ENCODE peak calls at places on chromosomes 5 and 9, in seven cellular contexts. M, R, S, P, L, O and V are unnamed samples.

GRCh38 chr5:83385812-83386211 is 85.7 kb upstream of the VCAN start:
- DNase-seq in P (no peak), L (no peak), M (no peak), O (no peak), S (no peak), R (no peak), V (no peak)

GRCh38 chr9:108634164-108634563 is 221.6 kb downstream of the ACTL7B start:
- DNase-seq in S (peak; percentile 71), O (no peak), M (no peak), P (no peak), L (no peak), R (no peak), V (peak; percentile 29)

GRCh38 chr9:80552931-80553330 is 981.2 kb downstream of the TLE4 start:
- DNase-seq in O (no peak), M (peak; percentile 1), P (no peak), R (no peak), S (no peak), L (no peak), V (no peak)

GRCh38 chr9:1837453-1838084 is 177.6 kb upstream of the SMARCA2 start:
- DNase-seq in S (no peak), P (no peak), O (no peak), L (no peak), M (peak; percentile 90), R (no peak), V (no peak)

GRCh38 chr5:141250576-141250975 is 5.4 kb downstream of the PCDHB15 start:
- DNase-seq in S (no peak), R (no peak), M (peak; percentile 48), O (no peak), L (no peak), P (no peak), V (no peak)

GRCh38 chr5:158498959-158499679 is 600.6 kb downstream of the EBF1 start:
- DNase-seq in O (no peak), S (no peak), L (no peak), R (peak; percentile 52), M (no peak), P (no peak), V (no peak)

GRCh38 chr9:95939472-95939871 is 64.0 kb downstream of the ERCC6L2 start:
- DNase-seq in P (no peak), S (no peak), L (no peak), R (no peak), M (no peak), O (no peak), V (no peak)

GRCh38 chr9:118522093-118523028 is 818.2 kb downstream of the TLR4 start:
- DNase-seq in R (peak; percentile 7), O (no peak), S (no peak), L (peak; percentile 10), M (peak; percentile 90), P (no peak), V (peak; percentile 46)

GRCh38 chr5:12354686-12355085 is 450.4 kb upstream of the CTNND2 start:
- DNase-seq in S (no peak), P (no peak), R (no peak), O (no peak), M (peak; percentile 9), L (no peak), V (no peak)